ENCODE peak calls at places on chromosomes 3 and 15, in four cellular contexts. K is GM12878, Y is HepG2, C is transverse colon. D is an unnamed sample.

GRCh38 chr3:129461022-129461421 is 21.0 kb downstream of the IFT122 start:
- DNase-seq in Y (no peak), C (no peak), K (no peak), D (no peak)

GRCh38 chr3:53073553-53074365 is 27.9 kb upstream of the SFMBT1 start:
- DNase-seq in C (no peak), K (no peak), Y (no peak), D (peak; percentile 60)

GRCh38 chr3:78101363-78101762 is 1061.5 kb downstream of the ROBO2 start:
- DNase-seq in Y (no peak), C (no peak), K (no peak), D (no peak)

GRCh38 chr15:51267714-51268105 is 70.7 kb downstream of the CYP19A1 start:
- DNase-seq in Y (no peak), C (no peak), K (no peak), D (no peak)

GRCh38 chr15:76345880-76346665 is 9.5 kb downstream of the ISL2 start:
- DNase-seq in K (no peak), C (peak; percentile 81), Y (peak; percentile 61), D (peak; percentile 76)

GRCh38 chr3:137988152-137988551 is 21.8 kb upstream of the CLDN18 start:
- DNase-seq in Y (peak; percentile 47), C (no peak), K (peak; percentile 89), D (no peak)

GRCh38 chr3:67292356-67293225 is 294.5 kb downstream of the KBTBD8 start:
- DNase-seq in C (peak; percentile 16), Y (peak; percentile 88), K (no peak), D (no peak)

GRCh38 chr3:174243194-174243593 is 615.9 kb upstream of the NAALADL2 start:
- DNase-seq in C (no peak), Y (no peak), K (no peak), D (no peak)

GRCh38 chr3:56881035-56881575 is 79.4 kb upstream of the ARHGEF3 start:
- DNase-seq in C (no peak), K (no peak), Y (peak; percentile 25), D (no peak)

GRCh38 chr15:88814393-88814792 is 11.2 kb downstream of the ACAN start:
- DNase-seq in K (no peak), Y (no peak), C (no peak), D (no peak)

GRCh38 chr15:73074241-73074640 is 22.0 kb downstream of the NEO1 start:
- DNase-seq in Y (no peak), C (no peak), K (no peak), D (no peak)

GRCh38 chr15:101091080-101092017 is 160.5 kb downstream of the CHSY1 start:
- DNase-seq in Y (peak; percentile 97), C (no peak), K (no peak), D (no peak)

GRCh38 chr3:135499426-135499825 is 466.1 kb upstream of the PPP2R3A start:
- DNase-seq in K (no peak), Y (no peak), C (no peak), D (no peak)

GRCh38 chr3:143226678-143227291 is 107.2 kb downstream of the CHST2 start:
- DNase-seq in K (no peak), C (peak; percentile 22), Y (no peak), D (no peak)

GRCh38 chr15:45454825-45455224 is 67.7 kb downstream of the SLC30A4 start:
- DNase-seq in Y (no peak), C (peak; percentile 80), K (peak; percentile 45), D (peak; percentile 80)

GRCh38 chr3:71491141-71491752 is 92.3 kb downstream of the FOXP1 start:
- DNase-seq in K (no peak), C (no peak), Y (no peak), D (no peak)

GRCh38 chr3:126921425-126921824 is 61.5 kb upstream of the PLXNA1 start:
- DNase-seq in Y (peak; percentile 37), K (no peak), C (peak; percentile 29), D (no peak)
- TF ChIP-seq POLR2AphosphoS5 in Y (no peak), K (no peak), C (no peak), D (no peak)

GRCh38 chr3:184184546-184185234 is 1.3 kb upstream of the ABCF3 start:
- DNase-seq in Y (no peak), C (no peak), K (no peak), D (no peak)
- TF ChIP-seq EP300 in Y (no peak), C (no peak), K (no peak), D (no peak)

DNA sequence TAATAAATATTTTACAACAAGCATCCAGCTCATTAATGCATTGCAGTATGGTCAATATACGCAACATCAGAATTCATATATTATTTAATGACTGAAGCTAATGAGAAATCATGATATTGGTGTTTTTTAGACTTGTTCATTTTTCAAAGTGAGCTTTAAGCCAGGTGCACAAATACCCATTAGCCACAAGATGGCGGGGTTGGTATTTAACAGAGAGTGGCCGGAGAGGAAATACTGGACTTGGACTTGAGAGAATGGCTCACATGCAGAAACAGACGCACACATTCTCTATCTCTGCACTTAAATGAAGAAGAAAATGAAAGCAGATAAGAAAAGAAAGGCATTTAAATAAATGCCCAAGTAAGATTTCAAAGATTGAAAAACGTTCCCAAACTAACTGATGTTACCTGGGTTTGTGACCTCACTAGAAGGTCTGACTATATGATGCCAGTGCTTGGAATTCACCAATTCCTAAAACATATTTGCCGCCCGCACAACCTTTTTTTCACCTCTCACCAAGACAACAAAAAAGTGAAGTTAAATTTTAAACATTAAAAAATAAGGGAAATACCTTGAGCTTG is 21.2 kb upstream of the CRBN start:
- DNase-seq in K (peak; percentile 12), Y (peak; percentile 71), C (peak; percentile 15), D (no peak)
- TF ChIP-seq CTCF in K (peak; percentile 71), Y (peak; percentile 82), C (peak; percentile 69), D (peak; percentile 21)

DNA sequence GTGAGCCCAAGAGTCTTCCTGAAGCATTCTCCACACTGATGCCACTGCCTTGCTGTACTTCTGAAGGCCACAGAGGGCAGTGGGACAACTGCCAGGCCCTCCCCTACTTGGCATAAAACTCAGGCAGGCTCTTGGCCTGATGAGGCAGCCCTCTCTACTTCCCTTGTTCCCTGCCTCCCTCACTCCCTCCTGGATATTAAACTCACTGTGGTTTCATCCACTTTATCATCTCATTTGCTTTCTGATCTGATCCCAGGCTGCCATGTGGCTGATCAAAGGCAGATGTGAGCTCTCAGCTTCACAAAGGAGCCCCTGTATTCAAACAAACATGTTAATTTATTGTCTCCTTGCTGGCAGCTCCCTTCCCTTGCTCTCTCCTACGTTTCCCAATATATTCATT is 533.5 kb downstream of the IGSF11 start:
- DNase-seq in K (no peak), Y (peak; percentile 28), C (peak; percentile 60), D (peak; percentile 86)
- TF ChIP-seq POLR2AphosphoS5 in K (no peak), Y (no peak), C (no peak), D (no peak)

GRCh38 chr15:58248504-58248842 is 110.3 kb downstream of the AQP9 start:
- DNase-seq in K (no peak), C (no peak), Y (no peak), D (peak; percentile 75)

GRCh38 chr15:58246041-58246440 is 107.9 kb downstream of the AQP9 start:
- DNase-seq in K (no peak), C (no peak), Y (no peak), D (no peak)

GRCh38 chr15:58249646-58250312 is 111.6 kb downstream of the AQP9 start:
- DNase-seq in C (no peak), Y (no peak), K (no peak), D (no peak)

GRCh38 chr15:58244546-58244945 is 106.4 kb downstream of the AQP9 start:
- DNase-seq in C (no peak), K (no peak), Y (no peak), D (no peak)

DNA sequence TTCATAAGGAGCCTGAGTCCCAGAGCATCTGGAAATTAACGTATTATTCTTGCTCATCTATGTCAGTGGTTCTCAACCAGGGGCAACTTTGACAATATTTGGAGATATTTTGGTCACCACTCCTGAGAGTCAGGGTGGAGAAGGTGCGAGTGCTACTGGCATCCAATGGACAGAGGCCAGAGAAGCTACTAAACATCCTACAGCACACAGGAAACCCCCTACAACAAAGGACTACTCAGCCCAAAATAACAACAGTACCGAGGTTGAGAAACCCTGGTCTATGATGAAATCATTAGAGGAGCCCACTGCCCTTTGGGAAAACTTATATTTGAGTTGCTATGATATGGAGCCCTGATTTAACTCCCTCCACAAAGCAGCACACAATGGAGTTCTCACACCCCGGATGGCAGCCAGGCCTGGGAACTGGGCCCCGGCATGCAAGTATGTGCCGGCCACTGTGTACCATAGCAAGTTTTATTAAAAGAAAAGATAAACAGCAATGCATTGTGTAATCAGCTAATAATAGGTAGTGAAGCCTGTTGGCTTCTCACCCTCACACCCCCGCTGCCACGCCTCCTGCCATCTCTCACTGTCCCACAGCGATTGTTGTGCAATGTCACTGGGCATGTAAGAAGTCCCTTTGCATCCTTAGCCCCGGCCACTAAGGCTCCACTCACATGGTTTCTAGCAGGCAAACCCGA is 109.8 kb downstream of the AQP9 start:
- DNase-seq in Y (no peak), K (no peak), C (peak; percentile 50), D (no peak)
- TF ChIP-seq EP300 in Y (no peak), K (no peak), C (no peak), D (no peak)

GRCh38 chr3:9928158-9928557 is 5.5 kb upstream of the CRELD1 start:
- DNase-seq in Y (no peak), C (no peak), K (no peak), D (no peak)
- TF ChIP-seq CTCF in Y (no peak), C (no peak), K (no peak), D (no peak)

GRCh38 chr3:10008588-10009344 is 17.5 kb upstream of the FANCD2 start:
- DNase-seq in K (no peak), Y (peak; percentile 58), C (peak; percentile 95), D (peak; percentile 96)
- TF ChIP-seq POLR2AphosphoS5 in K (no peak), Y (peak; percentile 52), C (peak; percentile 80), D (no peak)

DNA sequence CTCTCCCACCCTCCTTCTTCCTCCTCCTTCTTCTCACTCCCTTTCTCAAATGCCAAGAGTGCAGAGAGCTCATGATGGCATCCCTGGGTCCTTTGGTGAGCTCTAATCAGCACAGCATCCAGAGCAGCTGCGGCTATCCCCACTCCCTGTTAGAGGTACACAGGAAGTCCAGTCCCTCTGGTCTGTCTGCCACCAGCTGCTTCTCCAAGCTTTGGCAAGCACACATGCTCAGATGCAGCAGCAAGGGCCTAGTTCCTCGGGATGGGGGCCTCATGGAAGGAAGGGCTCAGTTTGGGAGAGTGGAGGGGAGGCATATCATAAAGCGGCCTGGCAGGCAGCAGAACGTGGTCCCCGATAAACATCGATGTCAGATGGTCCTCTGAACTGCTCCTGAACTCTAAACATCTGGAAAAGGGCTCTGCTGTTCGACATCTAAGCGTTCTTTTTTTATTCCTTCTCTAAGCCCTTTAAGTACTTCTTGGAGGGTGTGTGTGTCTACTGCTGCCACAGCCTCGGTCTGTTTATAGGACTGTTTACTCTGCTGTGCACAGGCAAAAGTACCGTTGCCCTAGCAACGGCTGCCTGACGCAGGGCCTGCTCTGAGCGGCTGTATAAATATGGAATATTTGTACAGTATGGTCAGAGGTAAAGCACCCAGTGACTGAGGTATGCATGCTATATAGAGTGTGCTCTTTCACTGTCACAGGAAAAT is 74.6 kb downstream of the PRICKLE2 start:
- DNase-seq in K (no peak), Y (peak; percentile 68), C (peak; percentile 82), D (peak; percentile 92)
- TF ChIP-seq EP300 in K (no peak), Y (no peak), C (peak; percentile 50), D (peak; percentile 79)